ENCODE peak calls at places on chromosomes 12 and 14, in five cellular contexts. One of them, this sample, is unnamed.

GRCh38 chr14:93943052-93943451 is 15.9 kb downstream of the FAM181A start:
- DNase-seq in heart right ventricle: no peak
- DNase-seq in hepatocyte: no peak
- DNase-seq in sigmoid colon: no peak
- DNase-seq in tibial artery: no peak
- DNase-seq in this sample: no peak

GRCh38 chr14:81211844-81212243 is 8.9 kb downstream of the GTF2A1 start:
- DNase-seq in heart right ventricle: peak
- DNase-seq in hepatocyte: peak
- DNase-seq in sigmoid colon: no peak
- DNase-seq in tibial artery: peak
- DNase-seq in this sample: no peak

GRCh38 chr14:70666364-70666691 is 24.6 kb downstream of the TTC9 start:
- DNase-seq in heart right ventricle: no peak
- DNase-seq in hepatocyte: no peak
- DNase-seq in sigmoid colon: no peak
- DNase-seq in tibial artery: no peak
- DNase-seq in this sample: no peak

GRCh38 chr12:46445551-46446235 is 73.1 kb upstream of the SLC38A2 start:
- DNase-seq in heart right ventricle: no peak
- DNase-seq in hepatocyte: no peak
- DNase-seq in sigmoid colon: no peak
- DNase-seq in tibial artery: no peak
- DNase-seq in this sample: no peak

GRCh38 chr12:59972941-59973340 is 377.1 kb downstream of the SLC16A7 start:
- DNase-seq in heart right ventricle: no peak
- DNase-seq in hepatocyte: no peak
- DNase-seq in sigmoid colon: no peak
- DNase-seq in tibial artery: no peak
- DNase-seq in this sample: no peak

GRCh38 chr12:57719777-57720605 is 18.6 kb downstream of the AGAP2 start:
- DNase-seq in heart right ventricle: no peak
- DNase-seq in hepatocyte: peak
- DNase-seq in sigmoid colon: no peak
- DNase-seq in tibial artery: no peak
- DNase-seq in this sample: no peak

GRCh38 chr12:55652352-55652751 is 15.7 kb downstream of the OR10P1 start:
- DNase-seq in heart right ventricle: no peak
- DNase-seq in hepatocyte: no peak
- DNase-seq in sigmoid colon: no peak
- DNase-seq in tibial artery: no peak
- DNase-seq in this sample: no peak

GRCh38 chr12:31966558-31967205 is 7.5 kb downstream of the RESF1 start:
- DNase-seq in heart right ventricle: no peak
- DNase-seq in hepatocyte: no peak
- DNase-seq in sigmoid colon: no peak
- DNase-seq in tibial artery: no peak
- DNase-seq in this sample: no peak

GRCh38 chr14:26730929-26731618 is 133.2 kb upstream of the NOVA1 start:
- DNase-seq in heart right ventricle: no peak
- DNase-seq in hepatocyte: peak
- DNase-seq in sigmoid colon: no peak
- DNase-seq in tibial artery: no peak
- DNase-seq in this sample: no peak

GRCh38 chr12:6345319-6346071 is 3.6 kb upstream of the TNFRSF1A start:
- DNase-seq in heart right ventricle: no peak
- DNase-seq in hepatocyte: peak
- DNase-seq in sigmoid colon: no peak
- DNase-seq in tibial artery: peak
- DNase-seq in this sample: no peak

GRCh38 chr14:23605931-23606585 is 27.5 kb upstream of the JPH4 start:
- DNase-seq in heart right ventricle: no peak
- DNase-seq in hepatocyte: no peak
- DNase-seq in sigmoid colon: no peak
- DNase-seq in tibial artery: no peak
- DNase-seq in this sample: no peak

GRCh38 chr12:68510394-68510793 is 100.3 kb upstream of the RAP1B start:
- DNase-seq in heart right ventricle: no peak
- DNase-seq in hepatocyte: no peak
- DNase-seq in sigmoid colon: no peak
- DNase-seq in tibial artery: no peak
- DNase-seq in this sample: no peak
- H3K27ac ChIP-seq in heart right ventricle: no peak
- H3K27ac ChIP-seq in hepatocyte: no peak
- H3K27ac ChIP-seq in sigmoid colon: no peak
- H3K27ac ChIP-seq in tibial artery: no peak
- H3K27ac ChIP-seq in this sample: no peak

DNA sequence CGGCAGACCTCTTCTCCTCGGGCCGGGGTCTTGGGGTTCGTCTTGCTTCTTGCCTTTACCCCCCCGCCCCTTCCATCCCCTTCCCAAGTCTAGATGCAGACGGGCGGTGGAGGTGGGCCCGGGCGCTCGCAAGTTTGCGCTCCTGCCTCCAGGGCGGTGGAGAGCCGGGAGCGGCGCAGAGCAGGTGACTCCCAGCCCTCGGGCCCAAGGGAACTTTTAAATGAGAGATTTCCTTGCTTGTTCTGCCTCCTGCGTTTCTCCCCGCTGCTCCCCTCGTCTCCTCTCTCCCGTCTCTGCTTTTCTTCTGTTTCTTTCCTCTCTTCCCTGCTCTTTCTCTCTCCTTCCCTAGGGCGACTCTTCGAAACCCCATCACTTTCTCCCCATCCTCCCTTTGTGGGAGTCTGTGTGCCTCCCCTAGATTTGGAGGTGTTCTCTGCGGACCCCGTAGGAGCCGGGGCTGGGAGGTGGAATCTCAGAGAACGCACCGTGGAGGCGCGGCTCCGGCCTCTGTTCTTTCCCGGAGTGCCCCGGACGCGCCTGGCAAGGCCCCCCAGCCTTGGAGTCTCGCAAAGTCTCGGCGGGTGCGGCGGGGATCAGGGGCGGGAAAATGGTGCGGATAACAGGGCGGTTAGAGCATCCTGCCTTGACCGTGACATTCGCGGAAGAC is 114.7 kb upstream of the MYL2 start:
- DNase-seq in heart right ventricle: no peak
- DNase-seq in hepatocyte: no peak
- DNase-seq in sigmoid colon: no peak
- DNase-seq in tibial artery: no peak
- DNase-seq in this sample: no peak
- H3K27ac ChIP-seq in heart right ventricle: no peak
- H3K27ac ChIP-seq in hepatocyte: no peak
- H3K27ac ChIP-seq in sigmoid colon: no peak
- H3K27ac ChIP-seq in tibial artery: no peak
- H3K27ac ChIP-seq in this sample: no peak

GRCh38 chr12:65616022-65616421 is 208.3 kb upstream of the HMGA2 start:
- DNase-seq in heart right ventricle: no peak
- DNase-seq in hepatocyte: no peak
- DNase-seq in sigmoid colon: no peak
- DNase-seq in tibial artery: no peak
- DNase-seq in this sample: no peak

GRCh38 chr12:65620026-65620425 is 204.3 kb upstream of the HMGA2 start:
- DNase-seq in heart right ventricle: no peak
- DNase-seq in hepatocyte: no peak
- DNase-seq in sigmoid colon: no peak
- DNase-seq in tibial artery: no peak
- DNase-seq in this sample: no peak

GRCh38 chr12:65618574-65618973 is 205.7 kb upstream of the HMGA2 start:
- DNase-seq in heart right ventricle: no peak
- DNase-seq in hepatocyte: no peak
- DNase-seq in sigmoid colon: no peak
- DNase-seq in tibial artery: no peak
- DNase-seq in this sample: no peak

GRCh38 chr12:65622056-65622455 is 202.2 kb upstream of the HMGA2 start:
- DNase-seq in heart right ventricle: no peak
- DNase-seq in hepatocyte: no peak
- DNase-seq in sigmoid colon: no peak
- DNase-seq in tibial artery: no peak
- DNase-seq in this sample: peak

DNA sequence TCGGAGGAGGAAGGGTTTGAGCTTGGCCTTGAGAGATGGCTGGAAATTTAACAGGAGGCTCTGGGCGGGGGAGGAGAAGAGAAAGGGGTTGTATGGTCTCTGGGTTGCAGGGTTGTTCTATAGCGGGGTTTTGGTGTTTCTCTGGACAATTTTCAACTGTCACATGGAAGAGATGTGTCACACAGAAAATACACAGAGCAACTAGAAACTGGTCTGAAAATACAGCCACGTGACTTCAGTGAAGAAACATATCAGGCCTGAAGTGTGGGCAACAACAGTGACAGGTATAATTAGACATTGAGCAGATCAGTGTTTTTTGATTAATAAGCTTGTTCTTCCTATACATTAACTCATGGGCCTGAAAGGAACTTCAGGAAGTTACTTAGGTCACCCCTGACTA is 205.3 kb upstream of the HMGA2 start:
- DNase-seq in heart right ventricle: no peak
- DNase-seq in hepatocyte: no peak
- DNase-seq in sigmoid colon: no peak
- DNase-seq in tibial artery: no peak
- DNase-seq in this sample: no peak
- H3K27ac ChIP-seq in heart right ventricle: no peak
- H3K27ac ChIP-seq in hepatocyte: no peak
- H3K27ac ChIP-seq in sigmoid colon: no peak
- H3K27ac ChIP-seq in tibial artery: no peak
- H3K27ac ChIP-seq in this sample: no peak

GRCh38 chr12:82691513-82691912 is 4.8 kb downstream of the TMTC2 start:
- DNase-seq in heart right ventricle: no peak
- DNase-seq in hepatocyte: no peak
- DNase-seq in sigmoid colon: no peak
- DNase-seq in tibial artery: no peak
- DNase-seq in this sample: no peak

GRCh38 chr12:82695531-82695930 is 8.8 kb downstream of the TMTC2 start:
- DNase-seq in heart right ventricle: no peak
- DNase-seq in hepatocyte: no peak
- DNase-seq in sigmoid colon: no peak
- DNase-seq in tibial artery: no peak
- DNase-seq in this sample: no peak

GRCh38 chr12:82696543-82696942 is 9.8 kb downstream of the TMTC2 start:
- DNase-seq in heart right ventricle: no peak
- DNase-seq in hepatocyte: no peak
- DNase-seq in sigmoid colon: no peak
- DNase-seq in tibial artery: no peak
- DNase-seq in this sample: no peak

GRCh38 chr12:82694970-82695369 is 8.3 kb downstream of the TMTC2 start:
- DNase-seq in heart right ventricle: no peak
- DNase-seq in hepatocyte: no peak
- DNase-seq in sigmoid colon: no peak
- DNase-seq in tibial artery: no peak
- DNase-seq in this sample: no peak

GRCh38 chr12:82694276-82694675 is 7.6 kb downstream of the TMTC2 start:
- DNase-seq in heart right ventricle: no peak
- DNase-seq in hepatocyte: no peak
- DNase-seq in sigmoid colon: no peak
- DNase-seq in tibial artery: no peak
- DNase-seq in this sample: no peak
- H3K27ac ChIP-seq in heart right ventricle: no peak
- H3K27ac ChIP-seq in hepatocyte: no peak
- H3K27ac ChIP-seq in sigmoid colon: no peak
- H3K27ac ChIP-seq in tibial artery: no peak
- H3K27ac ChIP-seq in this sample: no peak

DNA sequence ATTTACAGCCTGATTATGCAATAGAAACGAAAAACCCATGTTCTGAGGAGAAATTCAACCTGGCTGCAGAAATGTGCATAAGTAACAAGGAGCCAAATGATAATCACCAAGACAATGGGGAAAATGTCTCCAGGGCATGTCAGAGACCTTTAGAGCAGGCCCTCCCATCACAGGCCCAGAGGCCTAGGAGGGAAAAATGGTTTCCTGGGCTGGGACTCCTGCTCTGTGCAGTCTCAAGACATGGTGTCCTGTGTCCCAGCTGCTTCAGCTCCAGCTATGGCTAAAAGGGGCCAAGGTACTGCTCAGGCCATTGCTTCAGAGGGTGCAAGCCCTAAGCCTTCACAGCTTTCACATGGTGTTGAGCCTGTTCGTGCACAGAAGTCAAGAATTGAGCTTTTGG is 156.0 kb downstream of the SLC35F4 start:
- DNase-seq in heart right ventricle: no peak
- DNase-seq in hepatocyte: no peak
- DNase-seq in sigmoid colon: no peak
- DNase-seq in tibial artery: no peak
- DNase-seq in this sample: no peak
- H3K27ac ChIP-seq in heart right ventricle: no peak
- H3K27ac ChIP-seq in hepatocyte: no peak
- H3K27ac ChIP-seq in sigmoid colon: no peak
- H3K27ac ChIP-seq in tibial artery: no peak
- H3K27ac ChIP-seq in this sample: no peak

GRCh38 chr12:43858096-43858495 is 22.2 kb downstream of the TMEM117 start:
- DNase-seq in heart right ventricle: no peak
- DNase-seq in hepatocyte: no peak
- DNase-seq in sigmoid colon: no peak
- DNase-seq in tibial artery: no peak
- DNase-seq in this sample: no peak
- H3K27ac ChIP-seq in heart right ventricle: no peak
- H3K27ac ChIP-seq in hepatocyte: no peak
- H3K27ac ChIP-seq in sigmoid colon: no peak
- H3K27ac ChIP-seq in tibial artery: no peak
- H3K27ac ChIP-seq in this sample: no peak

GRCh38 chr12:3091030-3091304 is 13.8 kb downstream of the TSPAN9 start:
- DNase-seq in heart right ventricle: no peak
- DNase-seq in hepatocyte: no peak
- DNase-seq in sigmoid colon: no peak
- DNase-seq in tibial artery: no peak
- DNase-seq in this sample: no peak
- H3K27ac ChIP-seq in heart right ventricle: no peak
- H3K27ac ChIP-seq in hepatocyte: no peak
- H3K27ac ChIP-seq in sigmoid colon: no peak
- H3K27ac ChIP-seq in tibial artery: peak
- H3K27ac ChIP-seq in this sample: no peak

DNA sequence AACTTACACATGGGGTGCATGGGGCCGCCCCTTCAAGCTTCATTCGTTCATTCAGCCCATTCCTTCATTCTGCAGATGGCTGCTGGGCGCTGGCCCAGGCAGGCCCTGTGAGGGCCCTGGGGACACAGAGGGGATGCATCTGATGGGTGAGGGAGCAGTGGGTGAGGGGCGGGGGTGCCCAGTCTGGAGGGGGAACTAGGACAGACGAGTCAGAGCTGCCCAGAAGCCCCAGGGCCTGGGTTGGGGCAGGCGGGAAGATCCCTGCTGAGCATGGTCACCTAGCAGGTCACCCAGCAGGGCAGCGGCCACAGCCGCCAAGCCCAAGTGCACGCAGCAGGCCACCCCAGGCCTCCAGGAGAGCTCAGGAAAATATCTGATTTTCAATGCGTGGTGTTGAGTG is 14.1 kb downstream of the TRMT61A start:
- DNase-seq in heart right ventricle: peak
- DNase-seq in hepatocyte: no peak
- DNase-seq in sigmoid colon: no peak
- DNase-seq in tibial artery: no peak
- DNase-seq in this sample: peak
- H3K27ac ChIP-seq in heart right ventricle: no peak
- H3K27ac ChIP-seq in hepatocyte: peak
- H3K27ac ChIP-seq in sigmoid colon: peak
- H3K27ac ChIP-seq in tibial artery: peak
- H3K27ac ChIP-seq in this sample: peak

This sample was measured in substantia nigra.